ENCODE peak calls at places on chromosomes 11 and 22, in five cellular contexts. M is HCT116, Z is PC-9, I is neural progenitor cell, B is fibroblast of lung. L is an unnamed sample.

GRCh38 chr11:122139595-122139866 is 23.5 kb upstream of the BLID start:
- DNase-seq in M (no peak), Z (no peak), I (no peak), B (peak), L (no peak)

GRCh38 chr11:78177216-78177615 is 11.2 kb downstream of the KCTD21 start:
- DNase-seq in M (no peak), Z (no peak), I (no peak), B (no peak), L (no peak)

GRCh38 chr11:92915551-92915950 is 53.9 kb upstream of the MTNR1B start:
- DNase-seq in M (no peak), Z (no peak), I (no peak), B (no peak), L (no peak)

GRCh38 chr11:1082728-1083620 is 8.3 kb downstream of the MUC2 start:
- DNase-seq in M (no peak), Z (no peak), I (no peak), B (no peak), L (no peak)

GRCh38 chr22:50700387-50701075 is 27.9 kb downstream of the SHANK3 start:
- DNase-seq in M (no peak), Z (no peak), I (no peak), B (no peak), L (no peak)

GRCh38 chr11:65571420-65571819 is 918 bp upstream of the FAM89B start:
- DNase-seq in M (no peak), Z (no peak), I (no peak), B (no peak), L (no peak)

GRCh38 chr22:25898707-25899365 is 156.8 kb downstream of the MYO18B start:
- DNase-seq in M (peak), Z (no peak), I (peak), B (no peak), L (no peak)

GRCh38 chr11:102608699-102609098 is 16.4 kb downstream of the MMP20 start:
- DNase-seq in M (no peak), Z (no peak), I (no peak), B (no peak), L (no peak)

GRCh38 chr11:19753451-19754041 is 40.9 kb downstream of the NAV2 start:
- DNase-seq in M (no peak), Z (peak), I (no peak), B (no peak), L (no peak)

GRCh38 chr22:18104566-18104965 is 6.0 kb upstream of the TUBA8 start:
- DNase-seq in M (no peak), Z (no peak), I (no peak), B (peak), L (peak)

GRCh38 chr11:73342633-73343032 is 33.6 kb upstream of the RELT start:
- DNase-seq in M (no peak), Z (no peak), I (peak), B (no peak), L (no peak)

GRCh38 chr22:30667092-30667485 is 586 bp downstream of the DUSP18 start:
- DNase-seq in M (peak), Z (no peak), I (no peak), B (no peak), L (peak)

GRCh38 chr22:44358723-44359440 is 46.1 kb upstream of the SHISAL1 start:
- DNase-seq in M (no peak), Z (no peak), I (no peak), B (no peak), L (no peak)

GRCh38 chr11:134949121-134949591 is 537.1 kb upstream of the B3GAT1 start:
- DNase-seq in M (peak), Z (peak), I (no peak), B (peak), L (no peak)

GRCh38 chr22:42938976-42939375 is 76.0 kb downstream of the PACSIN2 start:
- DNase-seq in M (no peak), Z (no peak), I (no peak), B (no peak), L (no peak)

GRCh38 chr11:72298931-72299330 is 55.0 kb upstream of the PHOX2A start:
- DNase-seq in M (no peak), Z (no peak), I (no peak), B (no peak), L (no peak)

GRCh38 chr11:32396331-32396730 is 39.0 kb downstream of the WT1 start:
- DNase-seq in M (no peak), Z (no peak), I (no peak), B (no peak), L (no peak)

GRCh38 chr22:43923631-43924548 is at the start of gene PNPLA3:
- DNase-seq in M (peak), Z (peak), I (peak), B (peak), L (no peak)

GRCh38 chr11:33936745-33937612 is 45.1 kb upstream of the LMO2 start:
- DNase-seq in M (no peak), Z (peak), I (no peak), B (peak), L (no peak)

GRCh38 chr11:14350716-14351238 is 8.2 kb downstream of the RRAS2 start:
- DNase-seq in M (no peak), Z (no peak), I (no peak), B (no peak), L (no peak)

GRCh38 chr11:75558939-75559843 is 2.9 kb upstream of the SERPINH1 start:
- DNase-seq in M (no peak), Z (no peak), I (no peak), B (peak), L (no peak)

GRCh38 chr11:134032501-134033091 is 36.3 kb upstream of the JAM3 start:
- DNase-seq in M (no peak), Z (no peak), I (no peak), B (no peak), L (no peak)

GRCh38 chr22:40183029-40183581 is 5.4 kb downstream of the TNRC6B start:
- DNase-seq in M (no peak), Z (peak), I (peak), B (peak), L (no peak)

GRCh38 chr11:60343094-60343704 is 16.1 kb downstream of the MS4A6E start:
- DNase-seq in M (peak), Z (no peak), I (peak), B (peak), L (peak)

GRCh38 chr11:112223125-112223524 is 3.1 kb upstream of the PTS start:
- DNase-seq in M (no peak), Z (no peak), I (no peak), B (no peak), L (no peak)

GRCh38 chr11:112216591-112217105 is 9.6 kb upstream of the PTS start:
- DNase-seq in M (no peak), Z (no peak), I (no peak), B (peak), L (no peak)

GRCh38 chr11:112222303-112222702 is 3.9 kb upstream of the PTS start:
- DNase-seq in M (no peak), Z (no peak), I (no peak), B (no peak), L (no peak)

GRCh38 chr11:112221263-112221835 is 4.9 kb upstream of the PTS start:
- DNase-seq in M (no peak), Z (no peak), I (no peak), B (no peak), L (no peak)

GRCh38 chr11:112219476-112220232 is 6.6 kb upstream of the PTS start:
- DNase-seq in M (peak), Z (peak), I (peak), B (peak), L (peak)
- H2AFZ ChIP-seq in M (no peak), Z (peak), I (peak), B (peak), L (peak)

GRCh38 chr11:124919836-124920755 is 1.0 kb downstream of the HEPN1 start:
- DNase-seq in M (no peak), Z (no peak), I (no peak), B (no peak), L (no peak)
- H2AFZ ChIP-seq in M (no peak), Z (no peak), I (peak), B (no peak), L (no peak)

GRCh38 chr22:20436309-20437252 is 1.0 kb downstream of the SCARF2 start:
- DNase-seq in M (no peak), Z (no peak), I (peak), B (peak), L (no peak)

GRCh38 chr22:20438678-20439492 is 1.3 kb upstream of the SCARF2 start:
- DNase-seq in M (no peak), Z (no peak), I (peak), B (no peak), L (no peak)

GRCh38 chr22:20439556-20439927 is 1.9 kb upstream of the SCARF2 start:
- DNase-seq in M (no peak), Z (no peak), I (no peak), B (no peak), L (no peak)

GRCh38 chr22:20437253-20438065 is at the start of gene SCARF2:
- DNase-seq in M (no peak), Z (no peak), I (peak), B (peak), L (no peak)

GRCh38 chr22:20438066-20438677 is 547 bp upstream of the SCARF2 start:
- DNase-seq in M (no peak), Z (no peak), I (peak), B (peak), L (no peak)
- H2AFZ ChIP-seq in M (no peak), Z (no peak), I (peak), B (peak), L (no peak)

GRCh38 chr11:27699242-27699925 is 871 bp downstream of the BDNF start:
- DNase-seq in M (no peak), Z (peak), I (peak), B (peak), L (no peak)
- H2AFZ ChIP-seq in M (no peak), Z (peak), I (peak), B (peak), L (no peak)